ENCODE peak calls at places on chromosome 19, in nine cellular contexts. One of them, this sample, is unnamed.

GRCh38 chr19:55545913-55546495 is 661 bp upstream of the SBK3 start:
- DNase-seq in breast epithelium: no peak
- DNase-seq in IMR-90: no peak
- DNase-seq in lung: no peak
- DNase-seq in cardiac muscle cell: no peak
- DNase-seq in AG04450: no peak
- DNase-seq in H9: no peak
- DNase-seq in ovary: no peak
- DNase-seq in suprapubic skin: no peak
- DNase-seq in this sample: no peak

GRCh38 chr19:28606269-28607032 is 606.5 kb downstream of the UQCRFS1 start:
- DNase-seq in breast epithelium: no peak
- DNase-seq in IMR-90: no peak
- DNase-seq in lung: no peak
- DNase-seq in cardiac muscle cell: no peak
- DNase-seq in AG04450: no peak
- DNase-seq in H9: no peak
- DNase-seq in ovary: no peak
- DNase-seq in suprapubic skin: no peak
- DNase-seq in this sample: no peak

GRCh38 chr19:18007939-18008673 is at the start of gene ARRDC2:
- DNase-seq in breast epithelium: peak; percentile 92
- DNase-seq in IMR-90: peak; percentile 87
- DNase-seq in lung: peak; percentile 89
- DNase-seq in cardiac muscle cell: peak; percentile 95
- DNase-seq in AG04450: peak; percentile 77
- DNase-seq in H9: peak; percentile 93
- DNase-seq in ovary: peak; percentile 92
- DNase-seq in suprapubic skin: peak; percentile 96
- DNase-seq in this sample: peak; percentile 84

GRCh38 chr19:40274585-40275544 is 10.3 kb downstream of the AKT2 start:
- DNase-seq in breast epithelium: no peak
- DNase-seq in IMR-90: no peak
- DNase-seq in lung: no peak
- DNase-seq in cardiac muscle cell: no peak
- DNase-seq in AG04450: no peak
- DNase-seq in H9: no peak
- DNase-seq in ovary: peak; percentile 37
- DNase-seq in suprapubic skin: no peak
- DNase-seq in this sample: no peak

GRCh38 chr19:15551183-15552004 is 43.1 kb downstream of the CYP4F22 start:
- DNase-seq in breast epithelium: no peak
- DNase-seq in IMR-90: no peak
- DNase-seq in lung: no peak
- DNase-seq in cardiac muscle cell: peak; percentile 27
- DNase-seq in AG04450: no peak
- DNase-seq in H9: peak; percentile 97
- DNase-seq in ovary: peak; percentile 57
- DNase-seq in suprapubic skin: no peak
- DNase-seq in this sample: peak; percentile 59

GRCh38 chr19:4984448-4984990 is 15.6 kb downstream of the KDM4B start:
- DNase-seq in breast epithelium: no peak
- DNase-seq in IMR-90: no peak
- DNase-seq in lung: no peak
- DNase-seq in cardiac muscle cell: no peak
- DNase-seq in AG04450: no peak
- DNase-seq in H9: no peak
- DNase-seq in ovary: no peak
- DNase-seq in suprapubic skin: no peak
- DNase-seq in this sample: no peak

GRCh38 chr19:58166268-58166667 is 15.7 kb upstream of the ZNF329 start:
- DNase-seq in breast epithelium: no peak
- DNase-seq in IMR-90: no peak
- DNase-seq in lung: no peak
- DNase-seq in cardiac muscle cell: no peak
- DNase-seq in AG04450: no peak
- DNase-seq in H9: no peak
- DNase-seq in ovary: no peak
- DNase-seq in suprapubic skin: no peak
- DNase-seq in this sample: no peak

GRCh38 chr19:1453525-1454371 is 3.8 kb downstream of the APC2 start:
- DNase-seq in breast epithelium: no peak
- DNase-seq in IMR-90: no peak
- DNase-seq in lung: no peak
- DNase-seq in cardiac muscle cell: no peak
- DNase-seq in AG04450: no peak
- DNase-seq in H9: peak; percentile 63
- DNase-seq in ovary: no peak
- DNase-seq in suprapubic skin: no peak
- DNase-seq in this sample: no peak

GRCh38 chr19:10552596-10553053 is 8.9 kb downstream of the ATG4D start:
- DNase-seq in breast epithelium: no peak
- DNase-seq in IMR-90: no peak
- DNase-seq in lung: no peak
- DNase-seq in cardiac muscle cell: peak; percentile 26
- DNase-seq in AG04450: no peak
- DNase-seq in H9: peak; percentile 85
- DNase-seq in ovary: no peak
- DNase-seq in suprapubic skin: no peak
- DNase-seq in this sample: no peak

DNA sequence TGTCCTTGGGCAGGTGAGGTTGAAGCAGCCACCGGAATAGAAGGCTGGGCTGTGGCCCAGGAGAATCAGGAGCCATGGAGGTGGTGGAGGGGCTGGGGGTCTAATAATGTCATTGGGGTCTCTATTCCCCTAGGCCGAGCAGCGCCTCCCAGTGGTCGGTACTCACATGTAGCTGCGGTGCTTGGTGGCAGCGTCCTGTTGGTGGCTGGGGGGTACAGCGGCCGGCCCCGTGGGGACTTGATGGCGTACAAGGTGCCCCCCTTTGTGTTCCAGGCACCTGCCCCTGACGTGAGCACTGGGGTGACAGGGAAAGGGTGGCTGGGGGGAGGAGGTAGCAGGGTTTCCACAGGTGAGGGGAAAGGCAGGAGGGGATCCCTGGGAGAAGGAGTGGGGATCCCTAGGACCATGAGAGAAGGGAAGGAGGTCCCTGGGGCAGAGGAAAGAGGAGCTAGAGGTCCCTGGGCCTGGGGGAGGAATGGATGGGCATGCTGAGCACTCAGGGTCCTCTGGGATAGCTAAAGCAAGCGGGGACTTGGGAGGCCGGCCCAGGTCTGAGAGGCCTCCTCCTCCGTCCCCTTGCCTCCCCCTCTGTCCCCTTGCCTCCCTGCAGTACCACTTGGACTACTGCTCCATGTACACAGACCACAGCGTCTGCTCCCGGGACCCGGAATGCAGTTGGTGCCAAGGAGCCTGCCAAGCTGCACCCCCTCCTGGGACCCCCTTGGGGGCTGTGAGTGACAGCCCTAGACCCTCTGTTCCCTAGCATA is 18.1 kb downstream of the MEGF8 start:
- DNase-seq in breast epithelium: no peak
- DNase-seq in IMR-90: no peak
- DNase-seq in lung: no peak
- DNase-seq in cardiac muscle cell: no peak
- DNase-seq in AG04450: no peak
- DNase-seq in H9: peak; percentile 64
- DNase-seq in ovary: no peak
- DNase-seq in suprapubic skin: no peak
- DNase-seq in this sample: no peak
- TF ChIP-seq CTCF in breast epithelium: no peak
- TF ChIP-seq CTCF in IMR-90: peak; percentile 10
- TF ChIP-seq CTCF in lung: no peak
- TF ChIP-seq CTCF in cardiac muscle cell: no peak
- TF ChIP-seq CTCF in AG04450: peak; percentile 13
- TF ChIP-seq CTCF in H9: peak; percentile 79
- TF ChIP-seq CTCF in ovary: no peak
- TF ChIP-seq CTCF in suprapubic skin: no peak
- TF ChIP-seq CTCF in this sample: no peak

DNA sequence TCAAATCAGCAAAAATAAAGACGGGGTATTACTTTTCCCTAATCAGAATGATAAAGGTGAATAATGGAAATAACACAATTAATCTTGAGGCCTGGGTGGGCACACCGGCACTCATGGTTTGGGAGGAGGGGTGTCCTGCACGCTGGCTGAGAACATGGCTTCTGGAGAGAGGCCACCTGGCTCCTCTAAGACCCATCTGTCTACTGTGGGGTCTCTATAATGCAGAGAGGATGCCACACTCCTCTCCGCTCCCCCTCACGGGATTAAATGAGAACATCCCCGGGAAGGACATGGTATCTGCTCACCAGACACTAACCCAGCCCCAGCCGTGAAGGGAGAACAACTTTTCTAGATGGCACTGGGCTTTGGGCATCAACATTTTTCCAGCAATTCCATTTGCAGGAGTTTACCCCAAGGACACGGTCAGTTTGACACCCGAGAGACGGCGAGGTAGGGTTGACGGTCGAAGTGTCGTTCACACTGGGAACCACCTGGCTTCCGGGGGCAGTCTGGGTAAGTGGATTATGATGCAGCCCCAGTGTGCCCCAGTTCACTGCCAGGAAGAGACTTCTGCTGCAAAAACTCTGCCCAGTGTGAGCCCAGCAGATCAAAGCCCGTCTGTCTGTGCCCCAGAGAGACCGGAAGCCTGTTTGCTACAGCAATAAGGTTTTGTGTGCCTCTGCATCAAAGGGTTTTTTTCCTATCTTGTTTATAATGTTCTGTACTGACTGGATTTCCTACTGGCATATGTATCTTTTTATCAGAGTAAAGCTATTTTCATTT is 56.6 kb downstream of the CEBPG start:
- DNase-seq in breast epithelium: no peak
- DNase-seq in IMR-90: no peak
- DNase-seq in lung: no peak
- DNase-seq in cardiac muscle cell: no peak
- DNase-seq in AG04450: no peak
- DNase-seq in H9: no peak
- DNase-seq in ovary: peak; percentile 8
- DNase-seq in suprapubic skin: peak; percentile 65
- DNase-seq in this sample: peak; percentile 37
- H3K27ac ChIP-seq in breast epithelium: no peak overlapping the region
- H3K27ac ChIP-seq in IMR-90: no peak overlapping the region
- H3K27ac ChIP-seq in lung: no peak overlapping the region
- H3K27ac ChIP-seq in cardiac muscle cell: no peak overlapping the region
- H3K27ac ChIP-seq in AG04450: no peak overlapping the region
- H3K27ac ChIP-seq in H9: no peak overlapping the region
- H3K27ac ChIP-seq in ovary: no peak overlapping the region
- H3K27ac ChIP-seq in suprapubic skin: no peak overlapping the region
- H3K27ac ChIP-seq in this sample: no peak overlapping the region

DNA sequence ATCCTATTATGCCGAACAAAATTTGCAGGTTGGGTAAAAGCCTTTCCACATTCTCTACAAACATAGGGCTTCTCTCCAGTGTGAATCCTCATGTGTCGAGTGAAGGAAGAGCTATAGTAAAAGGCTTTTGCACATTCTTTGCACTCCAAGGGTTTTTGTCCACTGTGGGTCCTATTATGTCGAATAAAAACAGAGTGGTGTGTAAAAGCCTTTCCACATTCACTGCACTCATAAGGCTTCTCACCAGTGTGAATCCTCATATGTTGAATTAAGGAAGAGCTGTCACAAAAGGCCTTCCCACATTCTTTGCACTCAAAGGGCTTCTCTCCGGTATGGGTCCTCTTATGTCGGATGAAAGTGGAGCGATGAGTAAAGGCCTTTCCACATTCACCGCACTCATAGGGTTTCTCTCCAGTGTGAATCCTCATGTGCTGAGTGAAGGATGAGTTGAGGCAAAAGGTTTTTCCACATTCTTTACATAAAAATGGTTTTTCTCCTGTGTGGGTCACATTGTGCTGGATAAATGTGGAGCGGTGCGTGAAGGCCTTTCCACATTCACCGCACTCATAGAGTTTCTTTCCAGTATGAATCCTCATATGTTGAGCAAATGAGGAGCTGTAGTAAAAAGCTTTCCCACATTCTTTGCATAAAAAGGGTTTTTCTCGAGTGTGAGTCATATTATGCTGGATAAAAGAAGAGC is 13.6 kb downstream of the ZNF599 start:
- DNase-seq in breast epithelium: no peak
- DNase-seq in IMR-90: no peak
- DNase-seq in lung: no peak
- DNase-seq in cardiac muscle cell: no peak
- DNase-seq in AG04450: no peak
- DNase-seq in H9: no peak
- DNase-seq in ovary: no peak
- DNase-seq in suprapubic skin: no peak
- DNase-seq in this sample: no peak
- H3K9me3 ChIP-seq in breast epithelium: peaks cover 66% of the 10 kb centered on the region
- H3K9me3 ChIP-seq in IMR-90: peaks cover 59% of the 10 kb centered on the region
- H3K9me3 ChIP-seq in lung: peaks cover 58% of the 10 kb centered on the region
- H3K9me3 ChIP-seq in cardiac muscle cell: no peaks in the 10 kb centered on the region
- H3K9me3 ChIP-seq in AG04450: peaks cover 42% of the 10 kb centered on the region
- H3K9me3 ChIP-seq in H9: peaks cover 71% of the 10 kb centered on the region
- H3K9me3 ChIP-seq in ovary: peaks cover 45% of the 10 kb centered on the region
- H3K9me3 ChIP-seq in suprapubic skin: peaks cover 71% of the 10 kb centered on the region
- H3K9me3 ChIP-seq in this sample: peaks cover 91% of the 10 kb centered on the region

GRCh38 chr19:35458821-35459391 is 10.8 kb downstream of the FFAR2 start:
- DNase-seq in breast epithelium: no peak
- DNase-seq in IMR-90: no peak
- DNase-seq in lung: no peak
- DNase-seq in cardiac muscle cell: no peak
- DNase-seq in AG04450: no peak
- DNase-seq in H9: no peak
- DNase-seq in ovary: no peak
- DNase-seq in suprapubic skin: no peak
- DNase-seq in this sample: no peak

GRCh38 chr19:35460608-35461007 is 12.6 kb downstream of the FFAR2 start:
- DNase-seq in breast epithelium: no peak
- DNase-seq in IMR-90: no peak
- DNase-seq in lung: no peak
- DNase-seq in cardiac muscle cell: peak; percentile 66
- DNase-seq in AG04450: no peak
- DNase-seq in H9: no peak
- DNase-seq in ovary: no peak
- DNase-seq in suprapubic skin: no peak
- DNase-seq in this sample: no peak

GRCh38 chr19:35461050-35461449 is 13.0 kb downstream of the FFAR2 start:
- DNase-seq in breast epithelium: no peak
- DNase-seq in IMR-90: no peak
- DNase-seq in lung: no peak
- DNase-seq in cardiac muscle cell: no peak
- DNase-seq in AG04450: no peak
- DNase-seq in H9: no peak
- DNase-seq in ovary: peak; percentile 51
- DNase-seq in suprapubic skin: no peak
- DNase-seq in this sample: no peak

GRCh38 chr19:35459414-35460082 is 11.5 kb downstream of the FFAR2 start:
- DNase-seq in breast epithelium: no peak
- DNase-seq in IMR-90: no peak
- DNase-seq in lung: peak; percentile 60
- DNase-seq in cardiac muscle cell: peak; percentile 89
- DNase-seq in AG04450: no peak
- DNase-seq in H9: no peak
- DNase-seq in ovary: peak; percentile 85
- DNase-seq in suprapubic skin: no peak
- DNase-seq in this sample: no peak

DNA sequence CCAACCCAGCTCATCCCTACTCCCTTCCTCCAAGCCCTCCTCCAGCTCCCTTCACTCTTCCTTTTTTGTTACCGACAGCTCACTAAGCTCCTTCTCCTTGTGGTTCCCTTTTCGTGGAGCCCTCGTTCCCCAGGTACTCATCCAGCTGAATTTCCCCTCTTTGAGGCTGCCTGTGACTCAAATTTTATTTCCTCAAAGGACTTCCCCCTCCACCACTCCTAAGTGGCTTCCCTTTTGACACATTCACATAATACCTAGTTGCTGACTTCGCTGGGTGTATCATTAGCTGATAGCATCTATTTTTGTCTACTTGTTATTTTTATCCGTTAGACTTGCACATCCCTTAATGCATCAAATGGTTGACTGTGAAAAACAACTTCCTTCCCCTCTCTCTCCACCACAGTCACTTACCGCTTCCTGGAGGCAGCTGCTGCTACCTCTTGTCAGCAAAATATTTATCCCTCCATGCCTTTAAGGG is 14.5 kb downstream of the FFAR2 start:
- DNase-seq in breast epithelium: no peak
- DNase-seq in IMR-90: no peak
- DNase-seq in lung: no peak
- DNase-seq in cardiac muscle cell: no peak
- DNase-seq in AG04450: no peak
- DNase-seq in H9: no peak
- DNase-seq in ovary: no peak
- DNase-seq in suprapubic skin: no peak
- DNase-seq in this sample: peak; percentile 64
- TF ChIP-seq CTCF in breast epithelium: no peak
- TF ChIP-seq CTCF in IMR-90: no peak
- TF ChIP-seq CTCF in lung: no peak
- TF ChIP-seq CTCF in cardiac muscle cell: no peak
- TF ChIP-seq CTCF in AG04450: no peak
- TF ChIP-seq CTCF in H9: no peak
- TF ChIP-seq CTCF in ovary: no peak
- TF ChIP-seq CTCF in suprapubic skin: no peak
- TF ChIP-seq CTCF in this sample: no peak